ENCODE peak calls at places on chromosome 16, in five cellular contexts. N is PC-9; D is esophagus squamous epithelium; Y is CD4-positive, CD25-positive, alpha-beta regulatory T cell; T is body of pancreas. W is an unnamed sample. For H3K9me3, the result is how much of the 10 kb centered on the place peaks cover.

GRCh38 chr16:30417447-30418349 is 10.3 kb downstream of the ZNF771 start:
- DNase-seq in Y (peak), D (no peak), N (peak), T (peak), W (peak)

GRCh38 chr16:9159839-9160550 is 68.6 kb downstream of the HAPSTR1 start:
- DNase-seq in T (peak), D (no peak), N (peak), Y (peak), W (no peak)

GRCh38 chr16:69193860-69194259 is 6.9 kb downstream of the SNTB2 start:
- DNase-seq in Y (no peak), T (no peak), D (no peak), N (no peak), W (no peak)

GRCh38 chr16:46787909-46788308 is 39.8 kb upstream of the MYLK3 start:
- DNase-seq in T (no peak), Y (no peak), D (no peak), N (no peak), W (no peak)

GRCh38 chr16:81374514-81374913 is 59.8 kb downstream of the GAN start:
- DNase-seq in D (no peak), T (no peak), N (no peak), Y (no peak), W (peak)

GRCh38 chr16:7405166-7405565 is 72.5 kb downstream of the RBFOX1 start:
- DNase-seq in Y (no peak), N (no peak), T (peak), D (no peak), W (no peak)

GRCh38 chr16:35525979-35526590 is 2066.7 kb downstream of the TP53TG3F start:
- DNase-seq in Y (no peak), D (no peak), N (peak), T (no peak), W (no peak)

GRCh38 chr16:27315333-27316037 is 1.7 kb downstream of the IL4R start:
- DNase-seq in Y (peak), D (no peak), T (peak), N (peak), W (no peak)

GRCh38 chr16:3580686-3581085 is 3.5 kb upstream of the NLRC3 start:
- DNase-seq in Y (no peak), N (no peak), T (no peak), D (no peak), W (no peak)

GRCh38 chr16:27257271-27257670 is 11.3 kb downstream of the NSMCE1 start:
- DNase-seq in Y (no peak), D (no peak), N (no peak), T (no peak), W (no peak)

GRCh38 chr16:27138257-27138656 is 65.1 kb upstream of the KDM8 start:
- DNase-seq in D (no peak), Y (no peak), T (no peak), N (no peak), W (no peak)

GRCh38 chr16:22937169-22937568 is 123.2 kb downstream of the HS3ST2 start:
- DNase-seq in Y (no peak), N (no peak), T (no peak), D (no peak), W (no peak)

GRCh38 chr16:4131621-4132020 is 15.4 kb upstream of the ADCY9 start:
- DNase-seq in Y (no peak), N (no peak), D (no peak), T (no peak), W (no peak)

GRCh38 chr16:81677375-81677737 is 101.7 kb upstream of the PLCG2 start:
- DNase-seq in T (no peak), Y (no peak), D (no peak), N (no peak), W (no peak)

GRCh38 chr16:59905628-59906027 is 1171.5 kb upstream of the GOT2 start:
- DNase-seq in D (no peak), T (no peak), Y (no peak), N (no peak), W (no peak)

GRCh38 chr16:59905131-59905530 is 1171.0 kb upstream of the GOT2 start:
- DNase-seq in N (no peak), D (no peak), Y (no peak), T (no peak), W (no peak)

DNA sequence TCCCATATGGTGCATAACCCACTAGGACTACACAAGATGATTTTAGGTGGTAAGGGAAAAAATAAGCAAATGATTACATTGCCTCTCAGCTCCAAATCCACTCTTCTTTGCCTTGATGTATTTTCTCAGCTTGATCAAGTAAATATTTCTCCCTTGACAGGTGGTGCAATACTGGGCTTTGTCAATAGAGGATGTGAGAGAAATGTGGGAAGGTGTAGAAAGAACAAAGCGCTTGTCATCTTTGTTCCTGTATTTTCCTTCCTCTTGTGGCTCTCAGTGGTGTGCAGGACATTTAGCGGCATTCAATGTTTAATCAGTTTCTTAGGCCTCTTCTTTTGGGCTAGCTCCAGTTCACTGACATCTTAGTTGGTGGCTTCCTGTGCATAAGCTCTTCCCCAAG is 1165.8 kb upstream of the GOT2 start:
- DNase-seq in D (no peak), N (no peak), T (no peak), Y (no peak), W (no peak)
- H3K9me3 ChIP-seq in D (under half), N (under half), T (under half), Y (under half), W (under half)

GRCh38 chr16:275786-276232 is at the start of gene RGS11:
- DNase-seq in T (no peak), N (no peak), D (no peak), Y (no peak), W (no peak)
- H3K4me3 ChIP-seq in T (no peak), N (no peak), D (peak), Y (no peak), W (no peak)

GRCh38 chr16:85602831-85603755 is 10.0 kb upstream of the GSE1 start:
- DNase-seq in N (no peak), T (peak), D (no peak), Y (no peak), W (no peak)
- H3K9me3 ChIP-seq in N (under half), T (under half), D (under half), Y (under half), W (under half)

GRCh38 chr16:58462997-58463891 is 36.7 kb upstream of the NDRG4 start:
- DNase-seq in N (no peak), T (no peak), Y (no peak), D (no peak), W (no peak)

GRCh38 chr16:58462499-58462996 is 37.4 kb upstream of the NDRG4 start:
- DNase-seq in T (no peak), D (no peak), Y (no peak), N (no peak), W (no peak)

GRCh38 chr16:58461056-58461455 is 38.9 kb upstream of the NDRG4 start:
- DNase-seq in T (no peak), N (no peak), Y (no peak), D (no peak), W (no peak)

GRCh38 chr16:58461640-58462039 is 38.3 kb upstream of the NDRG4 start:
- DNase-seq in D (no peak), T (no peak), N (no peak), Y (no peak), W (no peak)

DNA sequence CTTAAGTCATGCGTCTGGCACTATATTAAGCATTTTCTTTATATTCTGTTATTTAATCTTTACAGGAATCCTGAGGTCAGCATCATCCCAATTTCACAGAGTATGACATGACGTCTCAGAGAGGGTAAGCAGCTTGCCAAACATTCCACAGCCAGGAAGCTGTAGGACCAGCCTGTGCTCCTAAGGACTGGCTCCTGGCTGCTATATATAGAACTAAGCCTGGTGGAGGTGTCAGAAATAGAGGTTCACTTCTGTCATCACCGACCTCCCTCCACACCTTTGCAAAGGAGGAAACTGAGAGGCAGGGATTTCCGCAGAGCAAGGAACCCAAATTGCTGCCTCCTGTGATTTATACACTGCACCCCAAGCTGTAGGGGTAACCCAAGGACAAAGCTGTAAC is 37.9 kb upstream of the NDRG4 start:
- DNase-seq in D (no peak), T (no peak), Y (no peak), N (no peak), W (no peak)
- H3K4me3 ChIP-seq in D (no peak), T (no peak), Y (no peak), N (no peak), W (no peak)

GRCh38 chr16:31920373-31920772 is 46.8 kb downstream of the ZNF267 start:
- DNase-seq in N (no peak), Y (no peak), T (no peak), D (no peak), W (no peak)
- H3K9me3 ChIP-seq in N (half or more), Y (half or more), T (under half), D (half or more), W (under half)

GRCh38 chr16:1089439-1089821 is 6.6 kb downstream of the C1QTNF8 start:
- DNase-seq in T (peak), Y (no peak), D (no peak), N (no peak), W (no peak)
- H3K4me3 ChIP-seq in T (no peak), Y (no peak), D (no peak), N (no peak), W (no peak)

GRCh38 chr16:64892843-64893242 is 229.0 kb downstream of the CDH11 start:
- DNase-seq in D (no peak), T (no peak), Y (no peak), N (no peak), W (no peak)
- H3K9me3 ChIP-seq in D (under half), T (under half), Y (under half), N (under half), W (under half)

W was measured in SK-N-MC.